ENCODE peak calls at places on chromosomes 3 and 15, in seven cellular contexts. E is brain microvascular endothelial cell; T is right lobe of liver; X is CD8-positive, alpha-beta T cell; O is GM23338; S is cardiac muscle cell; J is HCT116. W is an unnamed sample.

GRCh38 chr15:48090115-48090514 is 30.7 kb upstream of the SLC24A5 start:
- DNase-seq in S (no peak), J (no peak), X (no peak), T (no peak), O (no peak), E (no peak), W (no peak)

GRCh38 chr3:31432897-31433678 is 99.6 kb upstream of the STT3B start:
- DNase-seq in J (no peak), X (no peak), O (no peak), T (no peak), S (no peak), E (no peak), W (no peak)

GRCh38 chr3:129824926-129825541 is 68.5 kb downstream of the TMCC1 start:
- DNase-seq in E (no peak), O (peak), S (peak), X (no peak), J (peak), T (no peak), W (peak)

GRCh38 chr3:56917740-56918568 is 116.2 kb upstream of the ARHGEF3 start:
- DNase-seq in S (no peak), T (no peak), O (peak), E (no peak), J (no peak), X (no peak), W (no peak)

GRCh38 chr15:48925714-48926223 is 38.0 kb downstream of the SHC4 start:
- DNase-seq in X (no peak), O (no peak), T (no peak), E (peak), J (peak), S (no peak), W (peak)

GRCh38 chr15:32873292-32874114 is 155.7 kb downstream of the GREM1 start:
- DNase-seq in E (no peak), T (no peak), J (no peak), X (no peak), S (no peak), O (no peak), W (no peak)

GRCh38 chr3:182710557-182711157 is 82.6 kb upstream of the ATP11B start:
- DNase-seq in T (no peak), E (no peak), J (peak), O (peak), X (no peak), S (peak), W (peak)

GRCh38 chr3:186452517-186452916 is 90.5 kb upstream of the DGKG start:
- DNase-seq in X (no peak), T (no peak), E (peak), O (no peak), S (no peak), J (peak), W (peak)

GRCh38 chr3:65539620-65540019 is 499.1 kb downstream of the MAGI1 start:
- DNase-seq in X (no peak), T (no peak), E (no peak), O (peak), J (no peak), S (no peak), W (no peak)

GRCh38 chr3:48429416-48430358 is at the start of gene PLXNB1:
- DNase-seq in O (peak), X (peak), S (peak), T (peak), E (no peak), J (no peak), W (peak)

GRCh38 chr15:91853968-91854943 is 748 bp downstream of the SLCO3A1 start:
- DNase-seq in E (no peak), T (peak), O (peak), J (no peak), S (peak), X (peak), W (peak)

GRCh38 chr15:87816811-87817210 is 439.7 kb downstream of the NTRK3 start:
- DNase-seq in J (no peak), X (no peak), T (no peak), O (no peak), S (no peak), E (peak), W (no peak)

GRCh38 chr15:41937568-41937923 is 34.8 kb downstream of the EHD4 start:
- DNase-seq in O (no peak), T (no peak), J (no peak), X (no peak), E (no peak), S (no peak), W (no peak)

GRCh38 chr15:25766421-25766820 is 96.7 kb downstream of the ATP10A start:
- DNase-seq in X (no peak), J (no peak), S (no peak), T (no peak), O (no peak), E (no peak), W (no peak)

GRCh38 chr3:50445919-50446318 is 57.5 kb downstream of the CACNA2D2 start:
- DNase-seq in E (no peak), O (no peak), X (no peak), S (no peak), T (peak), J (no peak), W (no peak)

GRCh38 chr3:52248816-52249547 is 3.4 kb downstream of the PPM1M start:
- DNase-seq in E (no peak), T (peak), O (no peak), X (peak), S (no peak), J (no peak), W (peak)

GRCh38 chr3:38487323-38487722 is 8.8 kb upstream of the EXOG start:
- DNase-seq in S (no peak), T (no peak), X (no peak), J (no peak), E (no peak), O (no peak), W (no peak)

GRCh38 chr15:41256577-41257038 is 25.5 kb downstream of the CHP1 start:
- DNase-seq in T (no peak), X (no peak), S (no peak), E (no peak), J (no peak), O (no peak), W (no peak)

GRCh38 chr3:150666167-150666566 is 37.6 kb downstream of the ERICH6 start:
- DNase-seq in X (no peak), S (no peak), T (no peak), J (no peak), E (no peak), O (no peak), W (no peak)

GRCh38 chr3:150278843-150279341 is 129.2 kb upstream of the TSC22D2 start:
- DNase-seq in O (peak), J (no peak), T (no peak), E (no peak), X (no peak), S (no peak), W (no peak)

GRCh38 chr3:196528639-196529233 is 13.6 kb upstream of the SMCO1 start:
- DNase-seq in O (peak), J (peak), E (peak), X (peak), S (peak), T (peak), W (peak)

GRCh38 chr3:148077318-148077923 is 620.3 kb upstream of the AGTR1 start:
- DNase-seq in O (peak), T (no peak), J (peak), S (peak), X (no peak), E (no peak), W (peak)

GRCh38 chr3:10193692-10194327 is 29.1 kb downstream of the IRAK2 start:
- DNase-seq in T (no peak), J (no peak), E (no peak), X (no peak), O (no peak), S (peak), W (no peak)

GRCh38 chr3:82085811-82086475 is 324.5 kb upstream of the GBE1 start:
- DNase-seq in O (no peak), X (no peak), T (no peak), S (no peak), E (no peak), J (no peak), W (no peak)

GRCh38 chr3:150589759-150590158 is 13.4 kb upstream of the SELENOT start:
- DNase-seq in X (no peak), J (no peak), O (no peak), E (no peak), T (no peak), S (no peak), W (no peak)

GRCh38 chr3:36362216-36362615 is 18.1 kb upstream of the STAC start:
- DNase-seq in O (no peak), T (no peak), X (no peak), E (peak), S (no peak), J (no peak), W (no peak)

GRCh38 chr15:24761704-24762302 is 86.2 kb downstream of the NPAP1 start:
- DNase-seq in X (no peak), J (no peak), S (no peak), T (no peak), E (no peak), O (peak), W (no peak)

GRCh38 chr3:179750720-179751328 is 98.0 kb downstream of the USP13 start:
- DNase-seq in O (peak), E (peak), T (no peak), J (no peak), S (peak), X (no peak), W (peak)
- TF ChIP-seq CTCF in O (peak), E (peak), T (peak), J (peak), S (peak), X (no peak), W (peak)

GRCh38 chr3:89173546-89173945 is 66.1 kb downstream of the EPHA3 start:
- DNase-seq in T (no peak), O (no peak), E (no peak), X (no peak), S (no peak), J (no peak), W (no peak)

GRCh38 chr3:89171681-89172080 is 64.3 kb downstream of the EPHA3 start:
- DNase-seq in E (no peak), S (no peak), O (no peak), T (no peak), X (no peak), J (no peak), W (no peak)

GRCh38 chr3:89172150-89172549 is 64.7 kb downstream of the EPHA3 start:
- DNase-seq in O (no peak), E (no peak), T (no peak), J (no peak), X (no peak), S (no peak), W (no peak)
- H3K27ac ChIP-seq in O (no peak), E (no peak), T (no peak), J (no peak), X (no peak), S (no peak), W (no peak)

DNA sequence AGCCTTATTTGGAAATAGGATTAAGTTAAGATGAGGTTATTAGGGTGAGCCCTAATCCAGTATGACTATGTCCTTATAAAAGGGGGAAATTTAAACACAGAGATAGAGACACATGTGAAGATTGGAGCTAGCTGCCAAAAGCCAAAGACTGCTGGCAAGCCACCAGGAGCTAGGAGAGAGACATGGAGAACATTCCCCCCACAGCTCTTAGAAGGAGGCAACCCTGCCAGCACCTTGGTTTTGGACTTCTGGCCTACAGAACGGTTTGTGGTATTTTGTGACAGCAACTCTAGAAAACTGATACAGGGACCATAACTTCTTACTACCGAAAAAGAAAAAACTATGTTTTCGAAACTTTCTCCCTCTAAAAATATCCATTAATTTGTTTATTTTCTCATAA is 245.3 kb upstream of the RARB start:
- DNase-seq in S (no peak), E (no peak), X (no peak), T (no peak), O (no peak), J (no peak), W (no peak)
- TF ChIP-seq CTCF in S (no peak), E (no peak), X (no peak), T (no peak), O (no peak), J (no peak), W (no peak)

GRCh38 chr15:68353418-68354145 is 76.0 kb downstream of the FEM1B start:
- DNase-seq in O (no peak), E (no peak), J (no peak), T (no peak), X (no peak), S (no peak), W (no peak)
- H3K27ac ChIP-seq in O (no peak), E (peak), J (no peak), T (no peak), X (no peak), S (no peak), W (no peak)

GRCh38 chr15:55532944-55533343 is 24.9 kb upstream of the DNAAF4 start:
- DNase-seq in S (no peak), X (no peak), O (no peak), J (no peak), T (no peak), E (no peak), W (no peak)

GRCh38 chr15:55530861-55531313 is 22.9 kb upstream of the DNAAF4 start:
- DNase-seq in J (no peak), T (no peak), O (no peak), X (no peak), E (peak), S (peak), W (no peak)

DNA sequence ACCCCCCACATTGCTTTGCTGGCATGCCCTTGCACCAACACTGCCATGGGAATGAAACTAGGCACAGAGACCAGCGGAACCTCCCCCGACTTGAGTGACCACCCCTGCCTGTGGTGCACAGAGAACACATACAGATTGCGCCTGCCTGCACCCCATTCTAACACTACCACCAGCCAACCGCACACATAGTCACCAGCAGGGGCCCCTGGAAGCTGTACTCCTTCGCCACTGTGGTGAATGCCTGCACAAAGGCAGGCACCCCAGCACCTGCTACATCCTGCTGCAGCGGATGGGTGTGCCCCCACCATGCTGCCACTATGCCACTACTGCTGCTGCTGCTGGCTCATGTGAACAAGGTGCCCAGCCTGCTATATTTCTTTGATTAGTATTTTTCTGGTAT is 27.4 kb upstream of the DNAAF4 start:
- DNase-seq in X (no peak), E (no peak), S (no peak), T (no peak), O (no peak), J (no peak), W (no peak)
- TF ChIP-seq CTCF in X (no peak), E (no peak), S (no peak), T (no peak), O (peak), J (no peak), W (no peak)

DNA sequence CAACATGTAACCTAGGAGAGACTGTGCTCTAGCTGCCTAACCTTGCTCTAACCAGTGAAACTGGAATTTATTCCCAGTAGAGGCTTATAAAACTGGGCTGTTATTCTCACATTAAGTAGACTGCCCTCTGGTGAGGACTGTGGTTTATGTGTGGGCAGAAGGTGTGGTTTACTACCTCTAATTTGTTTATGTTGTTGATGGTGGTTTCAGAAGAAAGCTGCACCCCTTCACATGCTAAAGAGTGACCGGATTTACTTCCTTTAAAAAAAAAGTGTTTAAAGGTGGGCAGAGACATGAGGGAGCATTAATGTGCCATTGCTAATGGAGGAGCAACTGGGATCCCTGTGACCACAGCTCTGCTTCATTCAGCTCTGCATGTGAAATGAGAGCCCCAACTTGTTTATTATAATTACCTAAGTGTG is 273.2 kb downstream of the MECOM start:
- DNase-seq in S (no peak), T (no peak), E (no peak), O (peak), J (no peak), X (no peak), W (peak)
- H3K27ac ChIP-seq in S (no peak), T (no peak), E (no peak), O (no peak), J (no peak), X (no peak), W (no peak)

DNA sequence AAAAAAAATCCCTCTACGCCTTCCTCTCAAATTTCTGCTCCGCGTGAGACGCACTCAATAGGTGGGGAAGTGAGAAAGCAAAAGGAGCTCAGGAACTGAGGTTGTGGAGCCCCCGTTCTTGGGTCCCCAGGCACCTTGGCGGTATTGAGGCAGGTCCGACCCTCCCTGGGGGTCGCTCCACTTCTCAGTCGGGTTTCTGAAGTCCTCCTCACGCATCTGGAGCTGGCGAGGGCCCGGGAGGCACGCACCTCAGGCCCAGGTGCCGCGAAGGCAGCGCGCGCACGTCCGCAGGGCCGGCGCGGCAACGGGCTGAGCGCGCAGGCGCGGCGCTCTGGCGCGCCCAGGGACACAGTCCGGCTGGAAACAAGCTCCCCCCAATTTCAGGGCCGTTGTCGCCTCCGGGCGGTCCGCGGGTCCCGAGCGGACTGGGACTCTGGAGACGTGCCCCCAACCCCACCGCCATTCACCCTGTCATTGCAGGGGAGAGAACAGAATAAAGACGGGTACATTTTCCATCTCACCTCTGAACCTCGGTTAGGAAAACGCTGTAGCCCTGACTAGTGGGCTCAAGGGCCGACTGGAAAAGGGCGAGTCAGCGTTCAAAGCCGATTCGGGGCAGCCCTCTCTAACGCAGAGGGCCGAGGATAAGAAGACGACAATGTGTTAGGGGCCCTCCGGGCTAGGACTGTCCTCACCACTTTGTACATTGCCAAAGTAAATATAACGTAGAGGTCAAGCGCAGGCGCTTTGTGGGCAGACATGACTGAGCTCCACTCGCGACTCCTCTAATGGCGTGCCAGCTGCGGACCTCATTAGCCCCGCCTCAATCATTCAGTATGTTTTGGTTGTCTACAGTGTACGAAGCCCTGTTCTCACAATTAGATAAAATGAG is at the start of gene ZNF770:
- DNase-seq in X (peak), T (peak), E (peak), J (peak), O (peak), S (peak), W (peak)
- TF ChIP-seq CTCF in X (no peak), T (no peak), E (no peak), J (no peak), O (no peak), S (no peak), W (no peak)

GRCh38 chr15:62931650-62932049 is 110.9 kb upstream of the TPM1 start:
- DNase-seq in E (no peak), S (no peak), O (no peak), T (no peak), X (no peak), J (no peak), W (peak)

GRCh38 chr15:62927196-62927595 is 115.4 kb upstream of the TPM1 start:
- DNase-seq in X (no peak), E (no peak), S (no peak), O (no peak), J (no peak), T (no peak), W (no peak)

GRCh38 chr15:62925875-62926274 is 116.7 kb upstream of the TPM1 start:
- DNase-seq in T (no peak), E (no peak), S (no peak), O (no peak), J (no peak), X (no peak), W (no peak)

GRCh38 chr15:62928242-62928995 is 114.1 kb upstream of the TPM1 start:
- DNase-seq in S (peak), X (no peak), E (peak), J (no peak), O (no peak), T (peak), W (peak)

GRCh38 chr15:62928996-62929350 is 113.6 kb upstream of the TPM1 start:
- DNase-seq in J (peak), X (no peak), O (no peak), T (no peak), E (peak), S (no peak), W (peak)
- H3K27ac ChIP-seq in J (no peak), X (no peak), O (no peak), T (no peak), E (peak), S (peak), W (no peak)

GRCh38 chr3:4978259-4978965 is 825 bp upstream of the BHLHE40 start:
- DNase-seq in O (peak), S (peak), X (peak), J (peak), E (peak), T (peak), W (peak)
- TF ChIP-seq CTCF in O (no peak), S (no peak), X (no peak), J (no peak), E (no peak), T (no peak), W (no peak)

W was measured in A673.